ENCODE peak calls at places on chromosomes 2 and 18, in four cellular contexts. One of them, this sample, is unnamed.

GRCh38 chr2:99818842-99819241 is 323.5 kb downstream of the AFF3 start:
- DNase-seq in GF-D8: no peak
- DNase-seq in D341Med: no peak
- DNase-seq in naive B cell: no peak
- DNase-seq in this sample: no peak

GRCh38 chr2:7704296-7704865 is 787.2 kb downstream of the RNF144A start:
- DNase-seq in GF-D8: no peak
- DNase-seq in D341Med: no peak
- DNase-seq in naive B cell: no peak
- DNase-seq in this sample: no peak

GRCh38 chr2:40251146-40251545 is 200.7 kb downstream of the SLC8A1 start:
- DNase-seq in GF-D8: no peak
- DNase-seq in D341Med: peak
- DNase-seq in naive B cell: no peak
- DNase-seq in this sample: no peak

GRCh38 chr2:54574107-54574859 is 118.2 kb downstream of the SPTBN1 start:
- DNase-seq in GF-D8: peak
- DNase-seq in D341Med: no peak
- DNase-seq in naive B cell: peak
- DNase-seq in this sample: no peak

GRCh38 chr2:239521518-239521815 is 120.6 kb upstream of the HDAC4 start:
- DNase-seq in GF-D8: no peak
- DNase-seq in D341Med: no peak
- DNase-seq in naive B cell: no peak
- DNase-seq in this sample: no peak

GRCh38 chr2:48548871-48549270 is 18.9 kb downstream of the STON1 start:
- DNase-seq in GF-D8: no peak
- DNase-seq in D341Med: no peak
- DNase-seq in naive B cell: no peak
- DNase-seq in this sample: no peak

GRCh38 chr2:239130041-239130440 is 270.8 kb downstream of the HDAC4 start:
- DNase-seq in GF-D8: no peak
- DNase-seq in D341Med: no peak
- DNase-seq in naive B cell: no peak
- DNase-seq in this sample: no peak

GRCh38 chr2:165876712-165877111 is 76.9 kb downstream of the TTC21B start:
- DNase-seq in GF-D8: no peak
- DNase-seq in D341Med: no peak
- DNase-seq in naive B cell: no peak
- DNase-seq in this sample: no peak

GRCh38 chr2:234286118-234286598 is 210.7 kb downstream of the ARL4C start:
- DNase-seq in GF-D8: no peak
- DNase-seq in D341Med: no peak
- DNase-seq in naive B cell: no peak
- DNase-seq in this sample: no peak

GRCh38 chr18:58394046-58394445 is 234.8 kb downstream of the ALPK2 start:
- DNase-seq in GF-D8: no peak
- DNase-seq in D341Med: no peak
- DNase-seq in naive B cell: no peak
- DNase-seq in this sample: no peak

GRCh38 chr2:184371641-184372040 is 226.7 kb upstream of the ZNF804A start:
- DNase-seq in GF-D8: no peak
- DNase-seq in D341Med: no peak
- DNase-seq in naive B cell: no peak
- DNase-seq in this sample: no peak

GRCh38 chr2:232365621-232366321 is 12.8 kb upstream of the ALPP start:
- DNase-seq in GF-D8: no peak
- DNase-seq in D341Med: peak
- DNase-seq in naive B cell: no peak
- DNase-seq in this sample: peak

GRCh38 chr2:241041557-241042158 is 43.2 kb downstream of the SNED1 start:
- DNase-seq in GF-D8: no peak
- DNase-seq in D341Med: no peak
- DNase-seq in naive B cell: peak
- DNase-seq in this sample: no peak

GRCh38 chr2:44706584-44707553 is 234.6 kb upstream of the SIX3 start:
- DNase-seq in GF-D8: no peak
- DNase-seq in D341Med: no peak
- DNase-seq in naive B cell: no peak
- DNase-seq in this sample: no peak

GRCh38 chr2:215528555-215528954 is 92.7 kb upstream of the FN1 start:
- DNase-seq in GF-D8: no peak
- DNase-seq in D341Med: no peak
- DNase-seq in naive B cell: no peak
- DNase-seq in this sample: peak

GRCh38 chr2:111715987-111716900 is 167.7 kb downstream of the ANAPC1 start:
- DNase-seq in GF-D8: no peak
- DNase-seq in D341Med: no peak
- DNase-seq in naive B cell: no peak
- DNase-seq in this sample: no peak

GRCh38 chr2:69278366-69278765 is 108.7 kb downstream of the GFPT1 start:
- DNase-seq in GF-D8: no peak
- DNase-seq in D341Med: no peak
- DNase-seq in naive B cell: no peak
- DNase-seq in this sample: no peak

GRCh38 chr2:96374211-96374951 is 38.8 kb downstream of the NCAPH start:
- DNase-seq in GF-D8: no peak
- DNase-seq in D341Med: no peak
- DNase-seq in naive B cell: no peak
- DNase-seq in this sample: no peak

GRCh38 chr2:120395686-120396518 is 50.0 kb downstream of the INHBB start:
- DNase-seq in GF-D8: no peak
- DNase-seq in D341Med: no peak
- DNase-seq in naive B cell: no peak
- DNase-seq in this sample: no peak

GRCh38 chr2:29463181-29463900 is 348.1 kb downstream of the CLIP4 start:
- DNase-seq in GF-D8: no peak
- DNase-seq in D341Med: no peak
- DNase-seq in naive B cell: no peak
- DNase-seq in this sample: peak

GRCh38 chr18:42675810-42676209 is 439.7 kb downstream of the RIT2 start:
- DNase-seq in GF-D8: no peak
- DNase-seq in D341Med: no peak
- DNase-seq in naive B cell: no peak
- DNase-seq in this sample: no peak